ENCODE peak calls at places on chromosome 10, in seven cellular contexts. D is ovary, O is HCT116, X is breast epithelium, I is uterus, U is A549, A is sigmoid colon. E is an unnamed sample.

GRCh38 chr10:118810796-118811195 is 56.0 kb upstream of the CACUL1 start:
- DNase-seq in U (no peak), D (no peak), X (no peak), O (no peak), I (no peak), A (no peak), E (no peak)

GRCh38 chr10:119238577-119238976 is 31.2 kb downstream of the GRK5 start:
- DNase-seq in X (no peak), A (no peak), I (no peak), O (no peak), D (no peak), U (no peak), E (no peak)

GRCh38 chr10:24435374-24435773 is 226.4 kb downstream of the KIAA1217 start:
- DNase-seq in U (no peak), O (no peak), I (no peak), X (no peak), D (no peak), A (no peak), E (no peak)

GRCh38 chr10:124599588-124600050 is 138.0 kb downstream of the LHPP start:
- DNase-seq in A (no peak), O (no peak), X (no peak), I (no peak), U (no peak), D (no peak), E (no peak)

GRCh38 chr10:29603516-29603915 is 31.3 kb downstream of the SVIL start:
- DNase-seq in A (peak), I (no peak), X (no peak), O (no peak), U (no peak), D (no peak), E (no peak)

GRCh38 chr10:3203972-3204371 is 31.4 kb upstream of the PITRM1 start:
- DNase-seq in I (no peak), X (no peak), D (no peak), A (no peak), U (no peak), O (no peak), E (no peak)

GRCh38 chr10:127576751-127577161 is 27.6 kb downstream of the NPS start:
- DNase-seq in I (no peak), A (no peak), U (no peak), D (no peak), X (no peak), O (no peak), E (no peak)

GRCh38 chr10:43854042-43854441 is 205.4 kb upstream of the ZNF32 start:
- DNase-seq in U (no peak), I (no peak), O (peak), A (no peak), X (no peak), D (no peak), E (no peak)

GRCh38 chr10:100009793-100010676 is at the start of gene DNMBP:
- DNase-seq in O (peak), I (peak), D (peak), X (peak), A (peak), U (peak), E (peak)

GRCh38 chr10:117503170-117503885 is 39.2 kb upstream of the EMX2 start:
- DNase-seq in I (no peak), D (peak), X (no peak), O (no peak), A (peak), U (no peak), E (no peak)

GRCh38 chr10:96670786-96671185 is 49.5 kb downstream of the PIK3AP1 start:
- DNase-seq in D (no peak), I (no peak), A (no peak), X (no peak), U (no peak), O (no peak), E (no peak)

GRCh38 chr10:62390497-62391176 is 16.5 kb downstream of the ZNF365 start:
- DNase-seq in I (no peak), A (no peak), O (no peak), X (no peak), U (no peak), D (no peak), E (no peak)

GRCh38 chr10:5478694-5479305 is 20.6 kb downstream of the CALML5 start:
- DNase-seq in I (no peak), A (peak), D (no peak), O (no peak), X (no peak), U (no peak), E (no peak)

GRCh38 chr10:4241724-4242345 is 456.8 kb upstream of the KLF6 start:
- DNase-seq in U (no peak), I (peak), A (no peak), O (no peak), D (peak), X (no peak), E (no peak)

GRCh38 chr10:31952066-31952465 is 23.4 kb upstream of the ARHGAP12 start:
- DNase-seq in U (no peak), O (no peak), A (no peak), I (no peak), D (no peak), X (no peak), E (no peak)

GRCh38 chr10:68154211-68154497 is 44.9 kb downstream of the MYPN start:
- DNase-seq in X (no peak), A (no peak), O (no peak), I (no peak), U (no peak), D (peak), E (no peak)

GRCh38 chr10:96974348-96974747 is 142.2 kb downstream of the LCOR start:
- DNase-seq in X (no peak), I (no peak), U (no peak), A (no peak), O (no peak), D (no peak), E (no peak)

DNA sequence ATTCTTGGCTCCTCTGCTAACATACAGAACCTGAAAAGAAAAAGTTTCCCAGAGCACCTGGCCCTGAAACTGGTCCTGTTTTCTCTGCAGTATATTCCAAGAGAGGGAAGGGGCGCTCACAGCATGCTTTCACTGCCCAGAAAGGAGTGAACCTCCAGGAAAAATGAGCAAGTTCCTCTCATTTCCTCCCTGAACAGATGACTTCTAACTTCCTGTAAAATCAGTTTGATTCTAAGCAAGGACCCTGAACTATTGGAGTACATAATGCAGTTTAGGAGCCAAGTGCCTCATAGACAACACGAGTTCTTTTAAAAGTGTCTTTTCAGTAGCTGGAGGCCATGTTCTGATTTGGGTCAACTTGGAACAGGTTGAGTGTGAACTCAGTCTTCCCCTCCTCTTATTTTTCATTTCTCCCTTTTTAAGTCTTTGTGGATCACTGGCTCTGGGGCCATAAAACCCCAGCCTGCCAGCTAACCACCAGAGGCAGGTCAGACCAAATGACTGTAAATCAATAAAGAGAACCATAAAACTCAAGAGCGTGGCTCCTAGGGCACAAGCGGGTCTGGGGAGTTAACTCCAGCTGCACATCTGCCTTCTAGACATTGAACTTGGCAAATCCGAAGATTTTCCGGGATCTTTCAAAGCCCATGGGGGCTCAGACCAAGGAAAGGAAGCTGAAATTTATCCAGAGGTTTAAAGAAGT is 6.0 kb upstream of the LRRC18 start:
- DNase-seq in D (no peak), X (no peak), A (no peak), U (no peak), I (no peak), O (no peak), E (no peak)
- TF ChIP-seq POLR2A in D (no peak), X (no peak), A (no peak), U (no peak), I (no peak), O (no peak), E (no peak)

GRCh38 chr10:105793071-105793470 is 1152.0 kb downstream of the SORCS3 start:
- DNase-seq in I (no peak), A (no peak), D (no peak), U (no peak), X (no peak), O (no peak), E (no peak)

GRCh38 chr10:105803206-105803605 is 1162.1 kb downstream of the SORCS3 start:
- DNase-seq in D (no peak), A (no peak), I (no peak), O (no peak), U (no peak), X (no peak), E (no peak)

GRCh38 chr10:105800626-105801025 is 1159.5 kb downstream of the SORCS3 start:
- DNase-seq in O (no peak), A (no peak), U (no peak), I (no peak), D (no peak), X (no peak), E (no peak)

GRCh38 chr10:105797234-105797890 is 1156.3 kb downstream of the SORCS3 start:
- DNase-seq in A (no peak), I (no peak), U (peak), O (peak), D (no peak), X (no peak), E (no peak)
- TF ChIP-seq CTCF in A (no peak), I (peak), U (peak), O (peak), D (no peak), X (no peak), E (peak)

GRCh38 chr10:72319416-72320254 is 35.1 kb downstream of the DNAJB12 start:
- DNase-seq in I (peak), A (peak), D (peak), O (peak), U (peak), X (peak), E (peak)
- TF ChIP-seq POLR2A in I (peak), A (no peak), D (peak), O (no peak), U (no peak), X (no peak), E (no peak)

DNA sequence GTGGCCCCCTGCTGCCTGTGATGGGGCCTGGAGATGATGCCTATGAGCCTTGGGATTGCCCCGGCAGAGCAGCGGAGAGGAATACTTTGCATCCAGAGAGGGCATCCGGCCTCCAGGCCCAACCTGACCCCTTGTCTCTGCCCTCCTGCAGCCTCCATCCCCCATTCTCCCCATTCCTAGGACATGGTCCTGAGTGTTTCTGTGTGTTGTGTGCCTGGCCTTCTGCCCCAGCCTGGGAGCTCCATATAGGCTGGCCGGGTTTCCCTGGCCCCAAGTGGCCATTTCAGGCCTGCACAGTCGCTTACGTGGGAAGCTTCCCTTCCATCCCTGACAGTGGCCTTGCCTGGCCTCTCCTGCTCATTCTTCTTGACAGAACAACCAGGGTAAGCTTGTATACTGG is 296.7 kb upstream of the ZMIZ1 start:
- DNase-seq in D (no peak), U (no peak), I (peak), X (no peak), A (no peak), O (no peak), E (no peak)
- TF ChIP-seq CTCF in D (no peak), U (no peak), I (no peak), X (no peak), A (no peak), O (no peak), E (no peak)

GRCh38 chr10:73742454-73742734 is 1.8 kb upstream of the SEC24C start:
- DNase-seq in A (no peak), I (no peak), U (no peak), O (no peak), D (no peak), X (no peak), E (no peak)

GRCh38 chr10:73746721-73747120 is 2.5 kb downstream of the SEC24C start:
- DNase-seq in I (no peak), A (no peak), O (no peak), X (no peak), U (no peak), D (no peak), E (no peak)

GRCh38 chr10:73743327-73743904 is 756 bp upstream of the SEC24C start:
- DNase-seq in U (no peak), A (no peak), O (no peak), D (no peak), X (no peak), I (no peak), E (no peak)

GRCh38 chr10:73744690-73744994 is 470 bp downstream of the SEC24C start:
- DNase-seq in O (no peak), D (no peak), A (peak), I (no peak), X (no peak), U (peak), E (no peak)

DNA sequence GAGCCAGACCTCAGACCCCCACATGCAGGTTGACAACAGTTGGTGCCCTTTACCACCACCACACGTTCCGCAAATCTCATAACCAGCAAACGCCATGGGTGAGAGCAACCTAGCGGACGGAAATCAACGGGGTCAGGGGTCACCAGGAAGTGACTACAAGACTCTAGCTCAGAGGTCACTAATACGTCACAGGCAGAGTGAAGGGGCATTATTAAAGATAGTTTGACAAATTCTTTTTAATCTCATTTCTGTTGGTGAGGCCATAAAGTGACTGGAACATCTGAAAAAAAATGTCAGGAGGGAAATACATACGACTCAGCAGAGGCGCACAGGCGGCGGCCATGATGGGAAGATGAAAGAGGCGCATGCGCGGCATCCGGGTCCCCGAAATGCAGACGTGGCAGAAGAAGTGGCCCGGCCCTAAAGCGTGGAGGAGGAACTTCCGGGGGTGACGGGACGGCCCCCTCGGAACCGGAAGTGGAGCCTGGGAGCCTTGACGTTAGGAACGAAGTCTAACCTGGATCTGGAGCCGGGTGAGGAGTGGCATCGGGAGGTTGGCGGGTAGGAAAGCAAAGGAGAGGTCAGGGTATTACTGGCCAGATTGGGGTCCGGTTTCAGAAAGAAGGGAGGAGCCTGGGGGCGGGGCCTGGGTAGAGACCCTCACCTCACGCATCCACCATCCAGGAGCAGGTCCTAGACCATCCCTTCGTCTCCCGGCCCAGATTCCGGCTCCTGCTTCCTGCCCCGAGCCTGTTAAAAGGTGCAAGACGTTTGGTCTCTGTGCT is at the start of gene SEC24C:
- DNase-seq in O (peak), D (peak), X (peak), U (peak), I (peak), A (peak), E (peak)
- TF ChIP-seq POLR2A in O (peak), D (peak), X (peak), U (peak), I (peak), A (peak), E (no peak)

GRCh38 chr10:132450825-132451505 is 54.0 kb downstream of the PWWP2B start:
- DNase-seq in D (no peak), U (no peak), O (no peak), I (no peak), A (no peak), X (no peak), E (no peak)
- TF ChIP-seq CTCF in D (no peak), U (no peak), O (no peak), I (no peak), A (no peak), X (no peak), E (no peak)

DNA sequence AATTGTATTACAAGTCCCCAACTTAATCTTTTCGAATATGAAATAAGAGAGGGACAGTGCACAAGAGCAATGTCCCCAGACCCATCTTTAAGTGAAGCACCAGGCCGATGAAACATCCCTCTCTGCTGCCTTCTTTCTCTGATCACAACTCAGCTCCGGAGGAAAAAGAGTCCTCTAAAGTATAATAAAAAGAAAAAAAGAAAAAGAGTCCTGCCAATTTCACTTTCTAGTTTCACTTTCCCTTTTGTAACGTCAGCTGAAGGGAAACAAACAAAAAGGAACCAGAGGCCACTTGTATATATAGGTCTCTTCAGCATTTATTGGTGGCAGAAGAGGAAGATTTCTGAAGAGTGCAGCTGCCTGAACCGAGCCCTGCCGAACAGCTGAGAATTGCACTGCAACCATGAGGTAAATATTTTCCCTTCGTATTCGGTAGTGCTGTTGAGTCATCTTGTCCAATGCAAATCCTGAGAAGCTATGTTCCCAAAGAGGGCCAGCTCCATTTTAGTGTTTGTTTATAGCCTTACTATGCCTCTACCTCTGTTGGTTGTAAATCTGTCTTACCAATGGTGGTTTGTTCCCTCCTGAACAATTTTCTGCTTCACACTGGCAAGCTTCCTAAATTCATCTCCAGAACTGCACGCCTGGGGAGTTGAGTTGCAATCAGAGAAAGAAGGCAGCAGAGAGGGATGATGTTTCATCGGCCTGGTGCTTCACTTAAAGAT is at the start of gene IFIT2:
- DNase-seq in D (peak), X (no peak), U (peak), I (peak), A (no peak), O (no peak), E (no peak)
- TF ChIP-seq POLR2A in D (peak), X (no peak), U (no peak), I (peak), A (no peak), O (no peak), E (peak)

E was measured in esophagus squamous epithelium.